ENCODE peak calls at places on chromosomes 3 and 15, in four cellular contexts. P is stimulated activated CD4-positive, alpha-beta T cell treated with anti-CD3 and anti-CD28 coated beads, Interleukin-2, amount 100 ng/mL, for 4 hours; D is posterior cingulate gyrus; E is COR-L47. F is an unnamed sample.
A peak's percentile ranks its signal among the peaks of the same experiment; 100 is the strongest.

GRCh38 chr3:186909078-186909853 is 21.1 kb upstream of the ST6GAL1 start:
- DNase-seq in E (no peak), D (no peak), P (peak; percentile 41), F (no peak)

GRCh38 chr3:143895805-143896204 is 47.5 kb upstream of the SLC9A9 start:
- DNase-seq in P (no peak), D (no peak), E (peak; percentile 51), F (peak; percentile 10)

GRCh38 chr3:71796268-71796667 is 11.3 kb upstream of the PROK2 start:
- DNase-seq in P (no peak), D (no peak), E (no peak), F (no peak)

GRCh38 chr3:72100062-72100511 is 315.1 kb upstream of the PROK2 start:
- DNase-seq in P (no peak), D (no peak), E (no peak), F (no peak)

GRCh38 chr15:76339302-76340197 is 3.0 kb downstream of the ISL2 start:
- DNase-seq in P (no peak), E (no peak), D (no peak), F (no peak)

GRCh38 chr3:172201136-172201989 is 162.0 kb downstream of the FNDC3B start:
- DNase-seq in P (no peak), D (no peak), E (peak; percentile 94), F (peak; percentile 75)

GRCh38 chr3:188338081-188338480 is 184.1 kb downstream of the LPP start:
- DNase-seq in D (no peak), E (no peak), P (no peak), F (no peak)

GRCh38 chr3:64011685-64012084 is 11.6 kb downstream of the PSMD6 start:
- DNase-seq in P (no peak), E (no peak), D (no peak), F (no peak)

GRCh38 chr3:166986000-166986399 is 394.1 kb downstream of the ZBBX start:
- DNase-seq in P (no peak), D (no peak), E (no peak), F (no peak)

GRCh38 chr3:58565621-58566397 is 11.4 kb downstream of the FAM107A start:
- DNase-seq in E (no peak), D (no peak), P (no peak), F (no peak)

GRCh38 chr15:92290359-92290992 is 103.2 kb upstream of the ST8SIA2 start:
- DNase-seq in E (no peak), P (no peak), D (no peak), F (no peak)

GRCh38 chr3:180059351-180059750 is 22.6 kb upstream of the PEX5L start:
- DNase-seq in P (no peak), D (no peak), E (no peak), F (no peak)

GRCh38 chr3:79490165-79491028 is 277.4 kb downstream of the ROBO1 start:
- DNase-seq in P (no peak), D (peak; percentile 32), E (no peak), F (no peak)

GRCh38 chr3:24494616-24495333 is at the start of gene THRB:
- DNase-seq in E (no peak), P (no peak), D (peak; percentile 60), F (peak; percentile 16)

GRCh38 chr3:150913174-150913922 is 8.1 kb upstream of the MINDY4B start:
- DNase-seq in E (no peak), D (no peak), P (no peak), F (no peak)

GRCh38 chr15:62112616-62113593 is 46.1 kb downstream of the C2CD4A start:
- DNase-seq in E (no peak), D (no peak), P (no peak), F (no peak)

GRCh38 chr15:73866881-73867410 is 6.4 kb upstream of the TBC1D21 start:
- DNase-seq in E (no peak), D (no peak), P (no peak), F (no peak)

GRCh38 chr15:73273181-73274002 is 95.4 kb downstream of the HCN4 start:
- DNase-seq in P (peak; percentile 8), E (peak; percentile 33), D (no peak), F (peak; percentile 63)

GRCh38 chr3:156449712-156450574 is 105.0 kb downstream of the SSR3 start:
- DNase-seq in P (no peak), E (peak; percentile 35), D (no peak), F (peak; percentile 32)

GRCh38 chr3:13420051-13420816 is at the start of gene NUP210:
- DNase-seq in D (no peak), P (peak; percentile 25), E (peak; percentile 11), F (peak; percentile 71)

GRCh38 chr15:99452728-99453643 is 112.8 kb upstream of the MEF2A start:
- DNase-seq in P (no peak), D (no peak), E (peak; percentile 69), F (peak; percentile 74)

GRCh38 chr3:134937256-134938023 is 142.4 kb downstream of the EPHB1 start:
- DNase-seq in D (no peak), P (no peak), E (peak; percentile 61), F (no peak)

GRCh38 chr3:23987376-23987775 is 42.3 kb downstream of the NR1D2 start:
- DNase-seq in D (no peak), E (no peak), P (no peak), F (no peak)

GRCh38 chr3:10848261-10848660 is 32.2 kb downstream of the SLC6A11 start:
- DNase-seq in P (no peak), D (no peak), E (no peak), F (no peak)

GRCh38 chr3:123730816-123731215 is 146.0 kb upstream of the HACD2 start:
- DNase-seq in E (no peak), P (no peak), D (no peak), F (no peak)

GRCh38 chr15:36136054-36136453 is 443.4 kb upstream of the CDIN1 start:
- DNase-seq in E (no peak), P (no peak), D (no peak), F (no peak)

GRCh38 chr3:169227911-169228310 is 435.6 kb downstream of the MECOM start:
- DNase-seq in E (no peak), P (no peak), D (no peak), F (no peak)

GRCh38 chr3:158781859-158782258 is 20.0 kb upstream of the MFSD1 start:
- DNase-seq in P (no peak), D (no peak), E (no peak), F (no peak)

GRCh38 chr3:55329849-55330248 is 157.3 kb downstream of the WNT5A start:
- DNase-seq in E (no peak), D (no peak), P (no peak), F (no peak)

GRCh38 chr3:49461443-49462171 is 8.5 kb upstream of the DAG1 start:
- DNase-seq in D (no peak), P (no peak), E (no peak), F (peak; percentile 17)

F was measured in cerebellum.